ENCODE peak calls at places on chromosomes 12 and 14, in five cellular contexts. F is uterus, M is tibial nerve, H is H1, A is transverse colon. Z is an unnamed sample. For H3K36me3, the result is how much of the 10 kb centered on the place peaks cover.

GRCh38 chr14:33315721-33316120 is 377.0 kb downstream of the NPAS3 start:
- DNase-seq in F (no peak), M (peak), H (no peak), A (no peak), Z (no peak)

GRCh38 chr12:45878630-45879255 is 111.6 kb downstream of the SCAF11 start:
- DNase-seq in F (no peak), M (no peak), H (no peak), A (no peak), Z (no peak)

GRCh38 chr14:99881011-99881410 is 87.8 kb downstream of the EML1 start:
- DNase-seq in F (peak), M (no peak), H (no peak), A (no peak), Z (no peak)

GRCh38 chr12:13000935-13001724 is 1.1 kb upstream of the HEBP1 start:
- DNase-seq in F (peak), M (no peak), H (peak), A (peak), Z (peak)

GRCh38 chr12:132634411-132634990 is 15.9 kb downstream of the P2RX2 start:
- DNase-seq in F (no peak), M (no peak), H (no peak), A (no peak), Z (no peak)

GRCh38 chr14:54025661-54026060 is 69.0 kb upstream of the BMP4 start:
- DNase-seq in F (no peak), M (no peak), H (no peak), A (no peak), Z (no peak)

GRCh38 chr12:43579240-43579639 is 27.2 kb upstream of the ADAMTS20 start:
- DNase-seq in F (no peak), M (no peak), H (no peak), A (no peak), Z (no peak)

GRCh38 chr14:93115920-93116675 is at the start of gene ITPK1:
- DNase-seq in F (peak), M (peak), H (peak), A (peak), Z (peak)

GRCh38 chr12:109531411-109531810 is 41.9 kb downstream of the MMAB start:
- DNase-seq in F (no peak), M (no peak), H (no peak), A (no peak), Z (no peak)

GRCh38 chr12:50763637-50764115 is at the start of gene ATF1:
- DNase-seq in F (peak), M (peak), H (peak), A (peak), Z (peak)
- TF ChIP-seq POLR2A in F (peak), M (peak), H (no peak), A (peak), Z (peak)

GRCh38 chr12:71216725-71217579 is 59.2 kb upstream of the TSPAN8 start:
- DNase-seq in F (no peak), M (peak), H (no peak), A (peak), Z (no peak)
- TF ChIP-seq CTCF in F (no peak), M (peak), H (peak), A (peak), Z (peak)

GRCh38 chr12:56720696-56721615 is 4.1 kb downstream of the NACA start:
- DNase-seq in F (no peak), M (no peak), H (no peak), A (no peak), Z (no peak)
- H3K36me3 ChIP-seq in F (under half), M (under half), H (under half), A (under half), Z (under half)

GRCh38 chr12:65169311-65170244 is at the start of gene LEMD3:
- DNase-seq in F (peak), M (peak), H (peak), A (peak), Z (peak)
- TF ChIP-seq POLR2A in F (peak), M (peak), H (peak), A (peak), Z (peak)

DNA sequence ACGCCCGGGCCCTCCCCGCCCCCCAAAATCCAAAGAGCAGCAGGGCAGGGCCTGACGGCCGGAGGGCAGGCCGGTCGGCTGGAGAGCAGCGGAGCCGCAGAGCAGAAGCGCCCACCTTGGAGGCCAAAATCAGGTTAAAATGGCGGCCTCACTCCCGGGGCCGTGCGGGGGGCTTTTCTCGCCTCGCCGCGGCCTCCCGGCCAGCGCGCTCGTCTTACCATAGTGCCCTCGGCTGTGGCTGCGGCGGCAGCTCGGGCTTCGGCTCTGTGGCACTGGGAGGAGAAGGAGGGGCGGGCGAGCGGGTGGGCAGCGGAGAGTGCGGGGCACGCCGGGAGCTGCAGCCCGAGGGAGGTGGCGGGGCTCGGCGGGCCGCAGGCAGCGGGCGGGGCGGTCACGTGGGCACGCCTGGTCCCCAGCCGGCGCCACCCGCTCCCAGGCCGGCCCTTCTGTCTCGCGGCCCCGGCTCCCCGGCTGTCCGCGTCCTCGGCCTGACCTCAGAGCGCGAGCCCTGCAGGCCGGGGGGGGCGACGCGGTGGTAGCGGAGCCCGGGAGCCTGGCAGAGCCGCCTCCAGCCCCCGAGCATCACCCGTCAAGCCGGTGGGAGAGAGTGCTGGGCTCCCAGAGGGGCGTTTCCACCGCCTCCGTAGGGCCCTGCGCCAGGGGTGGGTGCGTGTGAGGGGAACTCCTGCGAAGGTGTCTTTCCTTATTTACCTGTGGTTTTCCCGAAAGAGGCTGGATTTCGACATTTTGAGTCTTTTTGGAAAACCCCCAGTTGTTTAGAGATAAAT is at the start of gene CFL2:
- DNase-seq in F (peak), M (peak), H (peak), A (peak), Z (peak)
- TF ChIP-seq CTCF in F (no peak), M (no peak), H (no peak), A (no peak), Z (no peak)

DNA sequence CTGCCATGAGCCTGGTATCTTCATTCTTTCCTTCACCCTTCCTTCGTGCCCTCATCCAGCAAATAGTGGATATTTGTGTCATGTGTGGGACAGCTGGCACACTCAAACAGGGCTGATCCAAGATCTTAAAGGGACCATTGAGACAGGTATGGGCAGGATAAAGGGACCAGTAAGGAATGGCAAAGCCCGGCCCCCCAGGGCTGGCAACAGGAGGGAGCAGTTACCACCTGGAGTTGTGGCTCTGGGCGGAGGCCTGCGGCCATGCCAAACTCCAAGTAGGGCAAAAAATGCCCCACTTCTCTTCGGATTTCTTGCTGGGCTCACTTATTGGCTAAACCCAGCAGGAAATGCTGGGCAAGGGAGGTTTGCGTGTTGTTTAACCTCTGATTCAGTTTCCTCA is 2.1 kb downstream of the OGFOD2 start:
- DNase-seq in F (no peak), M (no peak), H (no peak), A (no peak), Z (no peak)
- H3K36me3 ChIP-seq in F (under half), M (under half), H (under half), A (under half), Z (under half)

DNA sequence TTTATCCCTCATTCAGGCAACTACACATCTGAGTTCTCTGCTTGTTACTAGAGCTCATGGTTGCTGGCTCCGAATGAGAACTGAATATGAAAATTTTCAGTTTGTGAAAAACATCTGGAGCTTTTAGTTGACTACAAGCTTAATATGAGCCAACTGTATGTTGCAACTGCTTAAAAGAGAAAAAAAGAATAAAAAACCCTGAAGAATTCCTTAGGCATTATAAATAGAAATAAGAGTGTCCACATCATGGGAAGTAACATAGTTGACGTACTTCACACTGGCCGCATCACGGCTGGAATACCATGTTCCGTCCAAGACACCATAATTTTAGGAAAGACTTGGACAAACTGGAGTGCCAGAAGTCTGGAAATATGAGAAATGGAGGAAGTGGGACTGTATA is 57.9 kb downstream of the PDE3A start:
- DNase-seq in F (peak), M (peak), H (no peak), A (no peak), Z (no peak)
- TF ChIP-seq POLR2A in F (no peak), M (no peak), H (no peak), A (no peak), Z (no peak)

DNA sequence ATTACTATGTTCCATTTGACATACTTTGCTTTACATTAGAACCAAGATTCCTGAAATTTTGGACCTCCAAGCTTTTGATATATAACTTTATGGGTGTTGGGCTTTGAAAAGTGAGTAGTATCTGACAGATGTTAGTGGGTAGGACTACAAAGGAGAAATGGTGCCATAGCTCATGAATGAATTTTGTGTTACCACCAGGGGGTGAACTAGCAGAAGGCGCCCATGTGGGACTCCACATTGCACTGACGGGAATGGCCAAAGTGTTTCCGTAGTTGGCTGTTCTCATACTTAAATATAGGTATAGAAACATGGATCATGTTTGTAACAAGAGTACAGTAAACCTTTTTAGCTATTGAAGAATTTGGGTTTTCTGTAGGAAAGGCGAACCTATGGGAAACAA is 337.5 kb downstream of the FLRT2 start:
- DNase-seq in F (no peak), M (no peak), H (no peak), A (no peak), Z (no peak)
- TF ChIP-seq CTCF in F (no peak), M (no peak), H (peak), A (no peak), Z (peak)

GRCh38 chr14:76174982-76175381 is 23.3 kb downstream of the GPATCH2L start:
- DNase-seq in F (no peak), M (no peak), H (no peak), A (no peak), Z (no peak)
- H3K36me3 ChIP-seq in F (under half), M (under half), H (under half), A (under half), Z (under half)